ENCODE peak calls at places on chromosomes 6 and 20, in eight cellular contexts. F, O, I, Q, W, K, V and E are unnamed samples.

GRCh38 chr6:100435299-100435698 is 29.4 kb downstream of the SIM1 start:
- DNase-seq in F (peak), O (no peak), I (no peak), Q (peak), W (no peak), K (no peak), V (peak), E (no peak)

GRCh38 chr6:90790696-90791095 is 203.8 kb upstream of the MAP3K7 start:
- DNase-seq in F (peak), O (peak), I (no peak), Q (no peak), W (no peak), K (no peak), V (no peak), E (no peak)

GRCh38 chr6:154507209-154507898 is 3.1 kb downstream of the CNKSR3 start:
- DNase-seq in F (no peak), O (no peak), I (no peak), Q (no peak), W (no peak), K (no peak), V (no peak), E (no peak)

GRCh38 chr20:37990571-37991151 is 42.6 kb downstream of the TTI1 start:
- DNase-seq in F (peak), O (peak), I (no peak), Q (peak), W (no peak), K (peak), V (peak), E (peak)

GRCh38 chr6:149077208-149077607 is 240.3 kb upstream of the TAB2 start:
- DNase-seq in F (no peak), O (no peak), I (no peak), Q (no peak), W (no peak), K (peak), V (no peak), E (no peak)

GRCh38 chr6:108831104-108831503 is 17.1 kb upstream of the ARMC2 start:
- DNase-seq in F (no peak), O (no peak), I (no peak), Q (no peak), W (no peak), K (no peak), V (no peak), E (no peak)

GRCh38 chr20:23641936-23642751 is 4.4 kb upstream of the CST3 start:
- DNase-seq in F (peak), O (peak), I (no peak), Q (no peak), W (no peak), K (no peak), V (no peak), E (no peak)

GRCh38 chr6:8825726-8826125 is 390.4 kb upstream of the SLC35B3 start:
- DNase-seq in F (no peak), O (no peak), I (no peak), Q (no peak), W (no peak), K (no peak), V (no peak), E (no peak)

GRCh38 chr6:144007779-144008500 is at the start of gene PLAGL1:
- DNase-seq in F (peak), O (no peak), I (no peak), Q (peak), W (peak), K (peak), V (peak), E (peak)

GRCh38 chr6:135637701-135638100 is 140.2 kb upstream of the AHI1 start:
- DNase-seq in F (no peak), O (no peak), I (no peak), Q (no peak), W (no peak), K (no peak), V (no peak), E (no peak)

GRCh38 chr20:12700701-12701100 is 308.1 kb upstream of the SPTLC3 start:
- DNase-seq in F (no peak), O (no peak), I (no peak), Q (no peak), W (no peak), K (no peak), V (no peak), E (no peak)

GRCh38 chr20:51350941-51351631 is 191.4 kb downstream of the NFATC2 start:
- DNase-seq in F (peak), O (peak), I (no peak), Q (no peak), W (no peak), K (no peak), V (no peak), E (no peak)